ENCODE peak calls at places on chromosomes 13 and 19, in four cellular contexts. T is H1, K is A549, W is HepG2. E is an unnamed sample.

GRCh38 chr13:100409132-100409531 is 179.5 kb downstream of the GGACT start:
- DNase-seq in T (no peak), K (peak; percentile 28), W (no peak), E (peak; percentile 15)

GRCh38 chr13:111219306-111219705 is 101.1 kb upstream of the TEX29 start:
- DNase-seq in T (no peak), K (no peak), W (no peak), E (no peak)

GRCh38 chr19:3499738-3500428 is 591 bp downstream of the DOHH start:
- DNase-seq in T (no peak), K (no peak), W (no peak), E (no peak)

GRCh38 chr19:30317403-30317802 is 54.8 kb upstream of the ZNF536 start:
- DNase-seq in T (no peak), K (no peak), W (no peak), E (no peak)

GRCh38 chr13:65057986-65058385 is 2172.2 kb downstream of the PCDH9 start:
- DNase-seq in T (no peak), K (no peak), W (no peak), E (no peak)

GRCh38 chr19:28636706-28637105 is 576.2 kb downstream of the UQCRFS1 start:
- DNase-seq in T (no peak), K (no peak), W (no peak), E (no peak)

GRCh38 chr13:50299546-50300249 is 284.5 kb downstream of the KCNRG start:
- DNase-seq in T (no peak), K (no peak), W (no peak), E (no peak)

GRCh38 chr19:10450853-10451609 is 30.7 kb downstream of the PDE4A start:
- DNase-seq in T (peak; percentile 31), K (peak; percentile 69), W (no peak), E (peak; percentile 96)

GRCh38 chr13:33548065-33548464 is 262.5 kb upstream of the STARD13 start:
- DNase-seq in T (no peak), K (no peak), W (no peak), E (no peak)

GRCh38 chr13:48977973-48978372 is 2.3 kb downstream of the FNDC3A start:
- DNase-seq in T (no peak), K (no peak), W (no peak), E (no peak)

GRCh38 chr19:2239771-2240770 is 3.4 kb downstream of the SF3A2 start:
- DNase-seq in T (no peak), K (no peak), W (no peak), E (no peak)

GRCh38 chr19:3692141-3693029 is 7.9 kb downstream of the PIP5K1C start:
- DNase-seq in T (no peak), K (no peak), W (no peak), E (no peak)

GRCh38 chr13:20525601-20526544 is at the start of gene CRYL1:
- DNase-seq in T (no peak), K (peak; percentile 33), W (peak; percentile 31), E (peak; percentile 88)

GRCh38 chr19:52532480-52532879 is 5.0 kb downstream of the ZNF808 start:
- DNase-seq in T (no peak), K (no peak), W (no peak), E (no peak)

GRCh38 chr13:21458457-21458815 is 667 bp downstream of the ZDHHC20 start:
- DNase-seq in T (no peak), K (peak; percentile 22), W (no peak), E (peak; percentile 57)

GRCh38 chr19:50779504-50780457 is 9.5 kb downstream of the GPR32 start:
- DNase-seq in T (no peak), K (no peak), W (no peak), E (no peak)

GRCh38 chr19:45865269-45865948 is 1.3 kb downstream of the FOXA3 start:
- DNase-seq in T (no peak), K (no peak), W (no peak), E (no peak)

DNA sequence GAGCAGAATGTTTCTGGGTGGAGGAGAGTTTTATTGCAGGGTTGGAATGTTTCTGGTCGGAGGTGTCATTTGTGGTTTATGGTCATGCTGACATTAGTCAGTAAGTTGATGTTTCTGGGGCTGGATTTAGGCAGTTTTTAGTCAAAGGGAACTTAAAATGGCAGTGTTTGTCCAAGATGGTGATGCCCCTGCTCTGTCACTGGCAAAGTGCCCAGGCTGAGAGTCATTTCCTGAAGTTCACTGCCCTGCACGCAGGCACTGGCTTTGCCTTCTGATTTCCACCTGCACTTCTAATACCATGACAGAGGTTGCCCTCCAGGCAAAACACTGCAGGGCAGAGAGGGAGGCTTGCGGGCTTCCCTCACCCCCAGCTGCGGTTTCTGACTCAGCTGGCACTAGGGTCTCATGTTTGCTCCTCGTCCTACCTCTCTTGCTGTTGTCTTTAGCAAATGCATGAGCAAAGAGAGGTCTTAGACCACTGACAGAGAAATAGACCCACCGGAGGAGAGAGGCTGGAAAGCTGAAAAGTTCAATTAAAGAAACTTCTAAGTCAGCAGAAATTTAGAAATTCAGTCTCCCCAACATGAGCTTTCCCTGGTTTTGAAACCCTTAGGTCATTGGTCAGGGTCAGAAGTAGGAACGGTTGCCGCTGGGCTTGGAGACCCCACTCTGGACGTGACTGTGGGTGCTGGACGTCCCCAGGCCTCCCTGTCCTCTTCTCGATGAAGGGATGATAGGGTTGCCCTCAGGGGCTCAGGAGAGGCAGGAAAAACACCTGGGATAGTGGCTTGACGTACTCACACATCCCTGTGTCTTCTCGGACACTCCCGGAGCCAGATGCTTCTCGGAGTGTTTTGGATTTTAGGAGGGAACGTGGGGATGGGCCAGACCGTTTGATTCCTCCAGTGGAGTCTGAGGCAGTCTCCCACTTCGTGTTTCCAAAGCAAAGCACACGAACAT is 26.3 kb downstream of the TMEM255B start:
- DNase-seq in T (no peak), K (no peak), W (no peak), E (no peak)
- TF ChIP-seq PHF8 in T (no peak), K (no peak), W (no peak), E (no peak)

DNA sequence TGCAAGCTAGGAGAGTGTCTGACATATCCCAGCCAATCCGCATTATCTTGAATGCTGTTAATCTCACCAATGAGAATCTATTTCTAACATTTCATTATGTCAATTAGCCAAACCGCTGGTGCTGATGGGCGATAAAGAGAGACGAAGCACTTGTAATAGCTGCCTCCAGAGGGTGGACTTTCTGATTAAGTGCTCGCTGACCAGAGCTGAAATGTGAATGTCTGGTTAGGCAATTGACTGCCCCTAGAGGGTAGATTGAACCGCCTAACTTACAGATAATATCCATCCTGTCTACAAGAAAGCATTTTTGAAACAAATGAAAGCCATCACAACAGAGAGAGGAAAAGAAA is 552 bp upstream of the GRWD1 start:
- DNase-seq in T (no peak), K (peak; percentile 93), W (peak; percentile 82), E (peak; percentile 85)
- TF ChIP-seq PHF8 in T (no peak), K (no peak), W (no peak), E (no peak)

DNA sequence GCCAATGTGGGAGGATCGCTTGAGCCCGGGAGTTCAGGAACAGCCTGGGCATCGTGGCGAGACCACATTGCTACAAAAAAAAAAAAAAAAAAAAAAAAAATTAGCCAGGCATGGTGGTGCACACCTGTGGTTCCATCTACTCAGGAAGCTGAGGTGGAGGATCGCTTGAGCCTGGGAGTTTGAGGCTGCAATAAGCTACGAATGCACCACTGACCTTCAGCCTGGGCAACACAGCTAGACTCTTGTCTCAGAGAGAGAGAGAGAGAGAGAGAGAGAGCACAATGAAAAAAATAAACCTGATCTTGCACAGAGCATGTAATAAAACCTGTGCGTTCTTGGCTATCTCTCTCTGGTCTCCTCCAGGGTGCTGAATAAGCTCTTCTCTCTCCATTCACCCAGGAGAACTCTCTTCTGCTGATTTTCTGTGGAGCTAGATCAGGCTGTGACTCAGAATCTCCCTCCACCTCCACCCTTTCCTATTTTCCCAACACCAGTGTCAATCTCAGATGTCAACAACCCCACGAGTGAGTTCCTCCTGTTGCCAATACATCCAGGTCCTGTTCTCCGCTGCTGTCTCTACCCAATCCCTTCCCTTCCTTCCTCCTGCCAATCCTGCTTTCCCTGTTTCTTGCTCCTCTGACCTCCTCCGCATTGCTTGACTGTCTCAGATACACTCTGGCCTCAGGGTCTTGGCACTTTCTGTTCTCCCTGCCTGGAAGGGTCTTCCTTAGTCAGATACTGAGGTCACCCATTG is 3.4 kb upstream of the ACP5 start:
- DNase-seq in T (no peak), K (no peak), W (no peak), E (no peak)
- TF ChIP-seq PHF8 in T (no peak), K (no peak), W (no peak), E (no peak)

GRCh38 chr19:42279148-42279901 is 10.3 kb downstream of the CIC start:
- DNase-seq in T (no peak), K (no peak), W (no peak), E (peak; percentile 9)

GRCh38 chr19:42279902-42280760 is 11.1 kb downstream of the CIC start:
- DNase-seq in T (no peak), K (peak; percentile 96), W (peak; percentile 79), E (peak; percentile 95)

GRCh38 chr19:42276821-42277220 is 7.8 kb downstream of the CIC start:
- DNase-seq in T (no peak), K (no peak), W (no peak), E (no peak)

GRCh38 chr19:42276284-42276683 is 7.2 kb downstream of the CIC start:
- DNase-seq in T (no peak), K (no peak), W (no peak), E (no peak)

DNA sequence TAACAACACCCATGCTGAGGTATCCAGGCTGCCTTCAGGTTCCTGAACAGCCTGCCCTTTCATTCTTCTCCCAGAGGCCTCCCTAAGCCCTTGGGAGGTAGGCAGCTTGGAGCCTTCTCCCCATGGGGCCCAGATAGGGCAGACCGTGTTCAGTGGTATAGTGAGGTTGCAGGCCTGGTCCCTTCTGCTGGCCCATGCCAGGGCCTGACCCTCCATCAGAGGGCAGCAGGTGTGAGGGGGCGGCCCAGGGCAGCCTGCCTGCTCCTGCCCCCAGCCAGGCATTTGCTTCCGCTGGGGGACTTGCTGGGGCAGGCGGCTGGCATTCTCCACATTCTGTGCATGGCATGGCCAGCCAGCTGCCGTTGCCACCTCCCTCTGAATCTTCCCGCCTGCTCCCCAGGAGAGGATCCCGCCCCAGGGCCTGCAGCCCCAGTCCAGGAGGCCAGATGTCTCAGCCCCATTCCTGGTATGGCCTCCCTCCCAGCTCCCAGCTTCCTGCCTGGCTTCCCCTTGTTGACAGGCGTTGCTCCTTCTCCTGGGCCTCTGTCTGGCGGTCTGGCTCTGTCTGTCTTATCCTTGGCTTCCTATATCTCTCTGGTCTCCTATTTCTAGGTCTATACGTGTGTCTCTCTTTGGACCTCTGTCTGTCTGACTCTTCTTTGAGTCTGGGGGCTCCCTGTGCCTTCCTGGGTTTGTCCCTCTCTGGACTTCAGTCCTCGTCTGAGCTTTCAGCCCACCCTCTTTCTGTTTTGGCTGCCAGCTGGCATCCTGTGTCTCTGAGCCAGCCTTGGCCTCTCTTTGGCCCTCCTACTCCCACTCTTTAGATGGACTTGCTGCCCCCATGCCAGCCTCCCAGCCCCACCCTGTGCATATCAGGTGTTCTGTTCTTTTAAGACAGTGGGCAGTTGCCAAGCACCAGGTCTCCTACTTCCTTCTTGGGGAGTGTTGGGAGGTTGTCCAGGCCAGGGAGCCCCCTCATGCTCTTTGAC is 9.1 kb downstream of the CIC start:
- DNase-seq in T (no peak), K (no peak), W (no peak), E (no peak)
- TF ChIP-seq PHF8 in T (no peak), K (no peak), W (no peak), E (no peak)

DNA sequence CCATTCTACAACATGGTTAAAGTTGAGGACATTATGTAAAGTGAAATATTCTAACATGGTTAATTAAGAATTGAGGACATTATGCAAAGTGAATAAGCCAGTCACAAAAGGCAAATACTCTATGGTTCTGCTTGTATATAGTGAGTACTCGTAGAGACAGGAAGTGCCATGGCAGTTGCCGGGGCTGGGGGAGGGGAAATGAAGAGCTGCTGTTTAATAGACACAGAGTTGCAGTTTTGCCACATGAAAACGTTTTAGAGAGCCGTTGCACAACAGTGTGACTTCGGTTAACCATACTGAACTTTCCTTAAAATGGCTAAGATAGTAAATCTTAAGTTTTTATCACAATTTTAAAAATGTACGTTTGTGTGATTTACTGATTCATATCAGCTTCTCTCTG is 176.9 kb downstream of the SHISA2 start:
- DNase-seq in T (no peak), K (no peak), W (no peak), E (no peak)
- TF ChIP-seq PHF8 in T (no peak), K (no peak), W (no peak), E (no peak)